ENCODE peak calls at places on chromosomes 3 and 15, in four cellular contexts. One of them, this sample, is unnamed. For H3K36me3, the result is how much of the 10 kb centered on the place peaks cover.

GRCh38 chr3:143644370-143645089 is 203.7 kb downstream of the SLC9A9 start:
- DNase-seq in fibroblast of lung: peak
- DNase-seq in SK-N-SH: peak
- DNase-seq in breast epithelium: peak
- DNase-seq in this sample: peak

GRCh38 chr3:65305836-65306235 is 618.0 kb upstream of the ADAMTS9 start:
- DNase-seq in fibroblast of lung: no peak
- DNase-seq in SK-N-SH: no peak
- DNase-seq in breast epithelium: no peak
- DNase-seq in this sample: no peak

GRCh38 chr3:65728138-65728537 is 310.6 kb downstream of the MAGI1 start:
- DNase-seq in fibroblast of lung: no peak
- DNase-seq in SK-N-SH: no peak
- DNase-seq in breast epithelium: no peak
- DNase-seq in this sample: no peak

GRCh38 chr3:58173670-58174472 is 36.9 kb downstream of the DNASE1L3 start:
- DNase-seq in fibroblast of lung: no peak
- DNase-seq in SK-N-SH: peak
- DNase-seq in breast epithelium: peak
- DNase-seq in this sample: peak

GRCh38 chr3:127418560-127419099 is 130.8 kb upstream of the PRR20G start:
- DNase-seq in fibroblast of lung: no peak
- DNase-seq in SK-N-SH: no peak
- DNase-seq in breast epithelium: no peak
- DNase-seq in this sample: no peak

GRCh38 chr3:171883893-171884279 is 40.7 kb downstream of the TMEM212 start:
- DNase-seq in fibroblast of lung: no peak
- DNase-seq in SK-N-SH: no peak
- DNase-seq in breast epithelium: no peak
- DNase-seq in this sample: no peak

GRCh38 chr3:68666409-68667193 is 265.7 kb downstream of the TAFA4 start:
- DNase-seq in fibroblast of lung: no peak
- DNase-seq in SK-N-SH: no peak
- DNase-seq in breast epithelium: no peak
- DNase-seq in this sample: no peak

GRCh38 chr15:29936353-29937049 is 114.2 kb upstream of the TJP1 start:
- DNase-seq in fibroblast of lung: peak
- DNase-seq in SK-N-SH: no peak
- DNase-seq in breast epithelium: no peak
- DNase-seq in this sample: no peak

GRCh38 chr3:34387831-34388564 is 589.6 kb downstream of the PDCD6IP start:
- DNase-seq in fibroblast of lung: no peak
- DNase-seq in SK-N-SH: no peak
- DNase-seq in breast epithelium: no peak
- DNase-seq in this sample: no peak

GRCh38 chr3:115660646-115661442 is 37.5 kb downstream of the GAP43 start:
- DNase-seq in fibroblast of lung: no peak
- DNase-seq in SK-N-SH: no peak
- DNase-seq in breast epithelium: no peak
- DNase-seq in this sample: no peak

GRCh38 chr3:42802876-42803799 is 1.2 kb downstream of the HIGD1A start:
- DNase-seq in fibroblast of lung: no peak
- DNase-seq in SK-N-SH: peak
- DNase-seq in breast epithelium: no peak
- DNase-seq in this sample: peak

GRCh38 chr3:76400141-76400540 is 614.8 kb upstream of the ZNF717 start:
- DNase-seq in fibroblast of lung: peak
- DNase-seq in SK-N-SH: no peak
- DNase-seq in breast epithelium: no peak
- DNase-seq in this sample: no peak

GRCh38 chr3:192851821-192852352 is 65.8 kb downstream of the MB21D2 start:
- DNase-seq in fibroblast of lung: peak
- DNase-seq in SK-N-SH: peak
- DNase-seq in breast epithelium: peak
- DNase-seq in this sample: no peak

GRCh38 chr3:187242435-187242834 is 45.1 kb downstream of the RTP1 start:
- DNase-seq in fibroblast of lung: no peak
- DNase-seq in SK-N-SH: no peak
- DNase-seq in breast epithelium: no peak
- DNase-seq in this sample: no peak

GRCh38 chr15:63880744-63881143 is 47.0 kb upstream of the HERC1 start:
- DNase-seq in fibroblast of lung: no peak
- DNase-seq in SK-N-SH: no peak
- DNase-seq in breast epithelium: no peak
- DNase-seq in this sample: no peak

GRCh38 chr3:87227835-87228144 is 681 bp downstream of the CHMP2B start:
- DNase-seq in fibroblast of lung: no peak
- DNase-seq in SK-N-SH: no peak
- DNase-seq in breast epithelium: no peak
- DNase-seq in this sample: no peak

GRCh38 chr15:39582977-39583585 is 2.2 kb downstream of the THBS1 start:
- DNase-seq in fibroblast of lung: peak
- DNase-seq in SK-N-SH: no peak
- DNase-seq in breast epithelium: no peak
- DNase-seq in this sample: no peak

GRCh38 chr3:183493296-183494045 is 62.0 kb downstream of the KLHL6 start:
- DNase-seq in fibroblast of lung: no peak
- DNase-seq in SK-N-SH: no peak
- DNase-seq in breast epithelium: no peak
- DNase-seq in this sample: no peak

GRCh38 chr3:125647318-125648014 is 52.2 kb upstream of the OSBPL11 start:
- DNase-seq in fibroblast of lung: no peak
- DNase-seq in SK-N-SH: no peak
- DNase-seq in breast epithelium: peak
- DNase-seq in this sample: no peak

GRCh38 chr3:157865449-157865862 is 240.8 kb downstream of the SHOX2 start:
- DNase-seq in fibroblast of lung: no peak
- DNase-seq in SK-N-SH: no peak
- DNase-seq in breast epithelium: no peak
- DNase-seq in this sample: peak

GRCh38 chr3:88640581-88640980 is 466.8 kb upstream of the EPHA3 start:
- DNase-seq in fibroblast of lung: peak
- DNase-seq in SK-N-SH: no peak
- DNase-seq in breast epithelium: no peak
- DNase-seq in this sample: no peak

GRCh38 chr3:41330465-41330864 is 131.2 kb downstream of the CTNNB1 start:
- DNase-seq in fibroblast of lung: peak
- DNase-seq in SK-N-SH: no peak
- DNase-seq in breast epithelium: no peak
- DNase-seq in this sample: no peak

GRCh38 chr15:85044251-85044853 is 62.7 kb downstream of the PDE8A start:
- DNase-seq in fibroblast of lung: peak
- DNase-seq in SK-N-SH: peak
- DNase-seq in breast epithelium: peak
- DNase-seq in this sample: peak

GRCh38 chr15:32888221-32888761 is 170.5 kb downstream of the GREM1 start:
- DNase-seq in fibroblast of lung: peak
- DNase-seq in SK-N-SH: no peak
- DNase-seq in breast epithelium: no peak
- DNase-seq in this sample: no peak

GRCh38 chr3:79937567-79937966 is 169.8 kb upstream of the ROBO1 start:
- DNase-seq in fibroblast of lung: peak
- DNase-seq in SK-N-SH: no peak
- DNase-seq in breast epithelium: no peak
- DNase-seq in this sample: no peak

GRCh38 chr3:136576279-136577009 is 175.7 kb downstream of the STAG1 start:
- DNase-seq in fibroblast of lung: no peak
- DNase-seq in SK-N-SH: no peak
- DNase-seq in breast epithelium: no peak
- DNase-seq in this sample: no peak

GRCh38 chr3:65402597-65402996 is 636.1 kb downstream of the MAGI1 start:
- DNase-seq in fibroblast of lung: peak
- DNase-seq in SK-N-SH: no peak
- DNase-seq in breast epithelium: no peak
- DNase-seq in this sample: no peak

GRCh38 chr3:55198554-55198953 is 270.7 kb upstream of the LRTM1 start:
- DNase-seq in fibroblast of lung: peak
- DNase-seq in SK-N-SH: no peak
- DNase-seq in breast epithelium: no peak
- DNase-seq in this sample: no peak

GRCh38 chr3:15903776-15904720 is 106.3 kb upstream of the ANKRD28 start:
- DNase-seq in fibroblast of lung: no peak
- DNase-seq in SK-N-SH: no peak
- DNase-seq in breast epithelium: no peak
- DNase-seq in this sample: no peak

GRCh38 chr3:56775356-56775914 is 26.3 kb downstream of the ARHGEF3 start:
- DNase-seq in fibroblast of lung: no peak
- DNase-seq in SK-N-SH: no peak
- DNase-seq in breast epithelium: no peak
- DNase-seq in this sample: no peak

DNA sequence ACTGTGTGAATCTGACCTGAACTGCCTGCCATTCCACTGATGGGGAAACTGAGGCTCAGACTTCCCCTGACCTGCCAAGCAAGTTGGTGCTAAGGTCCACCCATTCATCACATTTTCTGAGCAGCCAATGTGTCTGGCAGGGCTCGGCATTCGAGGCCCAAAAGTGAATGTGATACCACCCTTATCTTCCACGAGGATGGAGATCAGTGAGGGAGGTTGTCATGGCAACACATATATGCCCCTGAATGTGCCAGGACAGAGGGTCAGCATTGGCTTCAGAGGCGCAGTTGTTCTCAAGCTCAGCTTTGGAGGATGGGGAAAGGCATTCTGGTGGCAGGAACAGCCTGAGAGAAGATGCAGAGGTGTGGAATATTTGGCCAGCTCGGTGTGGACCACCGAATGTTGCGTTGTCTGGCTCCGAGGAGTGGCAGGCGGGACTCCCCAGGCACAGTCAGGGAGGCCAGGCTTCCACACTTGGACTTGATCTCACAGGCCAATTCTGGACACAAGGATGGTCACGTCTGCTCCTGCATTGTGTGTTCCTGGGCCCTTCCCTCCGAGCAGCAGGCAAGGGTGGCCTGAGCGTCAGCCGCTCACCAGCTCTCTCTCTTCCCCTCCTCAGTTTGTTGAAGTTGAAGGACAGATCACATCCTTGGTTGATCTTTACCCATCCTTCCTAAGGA is 63.4 kb downstream of the GRIP2 start:
- DNase-seq in fibroblast of lung: no peak
- DNase-seq in SK-N-SH: no peak
- DNase-seq in breast epithelium: no peak
- DNase-seq in this sample: no peak
- H3K36me3 ChIP-seq in fibroblast of lung: under half
- H3K36me3 ChIP-seq in SK-N-SH: under half
- H3K36me3 ChIP-seq in breast epithelium: under half
- H3K36me3 ChIP-seq in this sample: under half

DNA sequence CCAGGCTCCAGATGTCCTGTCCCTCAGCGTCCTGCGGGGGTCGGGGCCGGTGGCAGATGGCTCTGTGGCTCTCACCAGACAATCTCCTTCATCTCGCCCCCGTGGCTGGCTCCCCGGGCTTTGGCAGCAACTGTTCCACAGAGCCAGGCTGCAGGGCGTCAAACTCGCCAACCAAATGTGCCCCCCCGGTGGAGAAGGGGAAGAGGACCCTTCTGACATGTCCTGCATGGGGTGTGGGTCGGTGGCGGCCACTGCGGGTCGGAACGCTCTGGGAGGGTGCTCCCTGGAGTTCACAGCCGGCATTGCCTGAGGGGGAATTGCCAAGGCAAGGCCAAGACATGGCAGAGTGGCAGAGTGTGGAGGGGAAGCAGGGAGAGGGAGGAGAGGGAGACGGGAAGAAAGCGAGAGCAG is 36.0 kb downstream of the BDH1 start:
- DNase-seq in fibroblast of lung: no peak
- DNase-seq in SK-N-SH: peak
- DNase-seq in breast epithelium: no peak
- DNase-seq in this sample: peak
- H3K36me3 ChIP-seq in fibroblast of lung: under half
- H3K36me3 ChIP-seq in SK-N-SH: under half
- H3K36me3 ChIP-seq in breast epithelium: under half
- H3K36me3 ChIP-seq in this sample: under half

GRCh38 chr3:52213901-52214300 is 11.5 kb downstream of the TLR9 start:
- DNase-seq in fibroblast of lung: no peak
- DNase-seq in SK-N-SH: no peak
- DNase-seq in breast epithelium: no peak
- DNase-seq in this sample: no peak
- H3K36me3 ChIP-seq in fibroblast of lung: under half
- H3K36me3 ChIP-seq in SK-N-SH: half or more
- H3K36me3 ChIP-seq in breast epithelium: under half
- H3K36me3 ChIP-seq in this sample: under half

GRCh38 chr15:80328496-80328895 is 75.7 kb upstream of the ARNT2 start:
- DNase-seq in fibroblast of lung: no peak
- DNase-seq in SK-N-SH: no peak
- DNase-seq in breast epithelium: no peak
- DNase-seq in this sample: no peak
- H3K36me3 ChIP-seq in fibroblast of lung: under half
- H3K36me3 ChIP-seq in SK-N-SH: under half
- H3K36me3 ChIP-seq in breast epithelium: under half
- H3K36me3 ChIP-seq in this sample: under half

DNA sequence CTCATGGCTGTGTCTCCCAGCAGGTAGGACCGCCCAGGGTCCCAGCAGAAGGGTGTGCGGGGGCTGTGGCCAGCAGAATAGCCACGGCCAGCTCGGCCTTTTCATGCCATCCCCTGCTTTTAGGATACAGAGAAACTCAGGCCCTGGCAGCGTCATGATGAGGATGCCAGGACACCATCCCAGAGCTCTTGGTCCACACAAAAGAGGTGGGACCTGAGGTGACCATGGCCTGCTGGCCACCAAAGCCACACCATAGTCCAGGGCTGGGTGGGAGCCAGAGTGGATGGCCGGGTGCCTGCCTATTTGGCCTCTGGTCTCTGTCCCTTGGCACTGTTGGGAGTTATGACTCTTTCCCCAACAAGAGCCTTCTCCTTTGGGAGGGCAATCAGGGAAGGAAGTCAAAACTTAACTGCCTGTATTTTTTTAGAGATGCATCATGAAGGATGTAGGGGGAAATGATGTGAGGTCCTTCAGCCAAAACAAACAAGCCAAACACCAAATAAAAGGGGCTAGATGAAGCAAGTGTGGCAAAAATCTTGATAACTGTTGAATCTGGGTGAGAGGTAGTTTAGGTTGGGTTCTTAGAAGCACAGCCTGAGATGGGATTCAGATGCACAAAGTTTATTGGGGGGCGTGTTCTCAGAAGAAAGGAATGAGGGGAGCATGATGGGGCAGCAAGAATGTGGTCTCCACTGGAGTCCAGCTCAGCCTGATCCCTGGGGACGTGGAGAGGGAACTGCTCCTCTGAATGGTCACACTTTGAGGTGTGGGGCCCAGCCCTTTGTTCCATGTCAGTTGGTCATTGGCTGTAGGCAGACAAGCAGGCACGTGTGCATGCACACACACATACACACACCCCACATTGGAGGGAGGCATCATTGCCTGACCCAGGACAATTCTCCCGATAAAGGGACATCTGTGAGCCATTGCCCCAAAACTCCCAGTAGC is 33.2 kb downstream of the SMAD6 start:
- DNase-seq in fibroblast of lung: peak
- DNase-seq in SK-N-SH: no peak
- DNase-seq in breast epithelium: no peak
- DNase-seq in this sample: no peak
- H3K36me3 ChIP-seq in fibroblast of lung: under half
- H3K36me3 ChIP-seq in SK-N-SH: under half
- H3K36me3 ChIP-seq in breast epithelium: under half
- H3K36me3 ChIP-seq in this sample: under half